ENCODE peak calls at places on chromosomes 4 and X, in four cellular contexts. I is HFFc6, Q is fibroblast of lung, K is mesothelial cell of epicardium. B is an unnamed sample.

GRCh38 chrX:20066968-20067708 is 49.6 kb downstream of the MAP7D2 start:
- DNase-seq in K (no peak), Q (peak), I (peak), B (peak)

GRCh38 chr4:137310593-137311490 is 221.5 kb downstream of the PCDH18 start:
- DNase-seq in I (peak), Q (peak), K (no peak), B (peak)

GRCh38 chr4:158461336-158461735 is 60.3 kb upstream of the RXFP1 start:
- DNase-seq in K (no peak), I (no peak), Q (peak), B (no peak)

GRCh38 chr4:132707955-132708354 is 441.1 kb upstream of the PCDH10 start:
- DNase-seq in K (no peak), Q (no peak), I (no peak), B (no peak)

GRCh38 chrX:113947548-113947947 is 636.3 kb upstream of the HTR2C start:
- DNase-seq in I (no peak), Q (no peak), K (no peak), B (no peak)

GRCh38 chr4:6892190-6892908 is 17.3 kb upstream of the TBC1D14 start:
- DNase-seq in K (no peak), I (peak), Q (peak), B (no peak)

GRCh38 chrX:48663241-48663640 is 20.4 kb upstream of the WAS start:
- DNase-seq in I (no peak), Q (no peak), K (no peak), B (no peak)

GRCh38 chr4:123672987-123673386 is 276.4 kb downstream of the SPRY1 start:
- DNase-seq in I (peak), Q (peak), K (no peak), B (no peak)

GRCh38 chrX:144586756-144587155 is 660.5 kb upstream of the SPANXN1 start:
- DNase-seq in K (no peak), Q (no peak), I (no peak), B (no peak)

GRCh38 chr4:169009281-169010124 is 552 bp downstream of the CBR4 start:
- DNase-seq in I (peak), K (peak), Q (peak), B (no peak)

GRCh38 chr4:159443975-159444374 is 341.1 kb downstream of the RAPGEF2 start:
- DNase-seq in I (no peak), Q (no peak), K (no peak), B (no peak)

GRCh38 chrX:132613801-132614200 is 125.0 kb upstream of the MBNL3 start:
- DNase-seq in K (no peak), I (no peak), Q (no peak), B (no peak)

GRCh38 chr4:22764183-22764582 is 71.4 kb downstream of the GBA3 start:
- DNase-seq in K (no peak), I (no peak), Q (no peak), B (no peak)

GRCh38 chr4:121233982-121234381 is 69.9 kb upstream of the TNIP3 start:
- DNase-seq in Q (no peak), K (no peak), I (no peak), B (no peak)

GRCh38 chr4:40594261-40595178 is 35.1 kb downstream of the RBM47 start:
- DNase-seq in I (peak), Q (peak), K (no peak), B (no peak)

GRCh38 chrX:115364625-115365024 is 75.1 kb downstream of the LUZP4 start:
- DNase-seq in I (no peak), Q (peak), K (no peak), B (no peak)

GRCh38 chrX:42028113-42028512 is 104.8 kb upstream of the CASK start:
- DNase-seq in Q (no peak), I (no peak), K (no peak), B (no peak)

GRCh38 chr4:163048447-163048846 is 118.2 kb downstream of the NAF1 start:
- DNase-seq in K (no peak), I (no peak), Q (peak), B (no peak)

GRCh38 chr4:72564184-72564583 is 4.8 kb downstream of the ADAMTS3 start:
- DNase-seq in K (no peak), I (peak), Q (peak), B (no peak)

GRCh38 chrX:103678199-103678993 is 8.1 kb downstream of the MORF4L2 start:
- DNase-seq in Q (peak), I (peak), K (no peak), B (no peak)

GRCh38 chrX:136198010-136198409 is 50.7 kb downstream of the FHL1 start:
- DNase-seq in I (no peak), Q (peak), K (no peak), B (no peak)

GRCh38 chrX:102599950-102600579 is 750 bp downstream of the ARMCX5 start:
- DNase-seq in Q (peak), K (no peak), I (peak), B (no peak)

GRCh38 chr4:122480023-122480422 is 23.5 kb upstream of the IL2 start:
- DNase-seq in K (no peak), Q (peak), I (no peak), B (no peak)

GRCh38 chr4:144338148-144338547 is 197.6 kb upstream of the GYPA start:
- DNase-seq in Q (no peak), I (no peak), K (no peak), B (no peak)

GRCh38 chr4:120870279-120870673 is 52.2 kb downstream of the PRDM5 start:
- DNase-seq in K (no peak), Q (no peak), I (no peak), B (no peak)

GRCh38 chr4:112807999-112808398 is 171.1 kb downstream of the LARP7 start:
- DNase-seq in I (no peak), Q (no peak), K (no peak), B (no peak)

GRCh38 chr4:71029504-71029903 is 36.1 kb downstream of the DCK start:
- DNase-seq in I (no peak), Q (no peak), K (no peak), B (no peak)

GRCh38 chr4:129131343-129131742 is 35.4 kb downstream of the C4orf33 start:
- DNase-seq in K (no peak), I (no peak), Q (no peak), B (no peak)

GRCh38 chrX:17682259-17682658 is 55.0 kb upstream of the SCML1 start:
- DNase-seq in K (no peak), I (no peak), Q (no peak), B (no peak)

GRCh38 chrX:17680732-17681413 is 56.4 kb upstream of the SCML1 start:
- DNase-seq in I (peak), K (no peak), Q (no peak), B (no peak)

GRCh38 chrX:17687648-17688047 is 49.6 kb upstream of the SCML1 start:
- DNase-seq in Q (no peak), K (no peak), I (no peak), B (no peak)

GRCh38 chrX:17689971-17690409 is 47.3 kb upstream of the SCML1 start:
- DNase-seq in Q (peak), K (peak), I (peak), B (peak)

GRCh38 chrX:17685026-17685425 is 52.3 kb upstream of the SCML1 start:
- DNase-seq in K (no peak), Q (no peak), I (no peak), B (no peak)
- TF ChIP-seq CTCF in K (no peak), Q (no peak), I (no peak), B (no peak)

GRCh38 chr4:75552452-75552851 is 3.4 kb upstream of the ODAPH start:
- DNase-seq in K (no peak), I (no peak), Q (no peak), B (no peak)

GRCh38 chr4:75557696-75558095 is 1.8 kb downstream of the ODAPH start:
- DNase-seq in K (no peak), Q (no peak), I (no peak), B (no peak)

GRCh38 chr4:75555294-75556164 is at the start of gene ODAPH:
- DNase-seq in K (no peak), I (peak), Q (peak), B (no peak)
- TF ChIP-seq CTCF in K (peak), I (peak), Q (no peak), B (no peak)

GRCh38 chrX:74230094-74230493 is 73.9 kb upstream of the ZCCHC13 start:
- DNase-seq in Q (no peak), I (no peak), K (no peak), B (no peak)

GRCh38 chrX:74238771-74239170 is 65.2 kb upstream of the ZCCHC13 start:
- DNase-seq in K (no peak), I (no peak), Q (no peak), B (no peak)

GRCh38 chrX:74231625-74232024 is 72.4 kb upstream of the ZCCHC13 start:
- DNase-seq in K (no peak), I (no peak), Q (peak), B (no peak)

GRCh38 chrX:74234829-74235228 is 69.2 kb upstream of the ZCCHC13 start:
- DNase-seq in K (no peak), I (no peak), Q (no peak), B (no peak)
- TF ChIP-seq CTCF in K (no peak), I (peak), Q (no peak), B (no peak)

GRCh38 chr4:147530153-147530552 is 49.3 kb downstream of the EDNRA start:
- DNase-seq in K (no peak), Q (no peak), I (no peak), B (no peak)

GRCh38 chr4:147525494-147526271 is 44.8 kb downstream of the EDNRA start:
- DNase-seq in I (no peak), K (no peak), Q (no peak), B (no peak)

GRCh38 chr4:147530723-147531122 is 49.8 kb downstream of the EDNRA start:
- DNase-seq in I (peak), Q (peak), K (no peak), B (no peak)

GRCh38 chr4:147528054-147528453 is 47.2 kb downstream of the EDNRA start:
- DNase-seq in K (no peak), I (no peak), Q (no peak), B (no peak)

DNA sequence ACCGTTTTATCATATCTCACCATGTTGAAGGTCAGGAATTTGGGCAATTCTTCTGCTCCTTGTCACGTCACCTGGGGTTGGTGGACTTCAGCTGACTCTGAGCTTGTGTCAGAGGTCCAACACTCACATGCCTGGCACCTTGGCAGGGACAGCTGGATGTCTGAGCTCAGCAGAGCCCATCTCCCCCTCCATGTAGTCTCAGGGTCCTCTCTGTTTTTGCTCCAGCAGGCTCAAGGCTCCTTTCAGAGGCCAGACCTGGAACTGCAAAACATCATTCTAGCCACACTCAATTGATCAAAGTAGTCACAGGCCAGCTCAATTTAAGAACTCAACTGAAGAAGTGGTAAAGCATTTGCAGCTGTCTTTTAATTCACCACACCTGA is 45.4 kb downstream of the EDNRA start:
- DNase-seq in I (no peak), K (no peak), Q (no peak), B (no peak)
- TF ChIP-seq CTCF in I (peak), K (no peak), Q (no peak), B (no peak)

GRCh38 chr4:101171747-101172146 is 175.6 kb downstream of the PPP3CA start:
- DNase-seq in Q (peak), I (peak), K (no peak), B (no peak)

GRCh38 chr4:101163936-101164335 is 183.4 kb downstream of the PPP3CA start:
- DNase-seq in Q (peak), K (no peak), I (no peak), B (no peak)

GRCh38 chr4:101174679-101175078 is 172.6 kb downstream of the PPP3CA start:
- DNase-seq in I (no peak), Q (no peak), K (no peak), B (no peak)

GRCh38 chr4:101169044-101170014 is 178.0 kb downstream of the PPP3CA start:
- DNase-seq in K (no peak), Q (peak), I (peak), B (peak)
- TF ChIP-seq CTCF in K (no peak), Q (peak), I (peak), B (peak)

GRCh38 chrX:74232859-74233258 is 71.1 kb upstream of the ZCCHC13 start:
- DNase-seq in I (peak), Q (peak), K (no peak), B (no peak)
- TF ChIP-seq CTCF in I (peak), Q (no peak), K (peak), B (no peak)

DNA sequence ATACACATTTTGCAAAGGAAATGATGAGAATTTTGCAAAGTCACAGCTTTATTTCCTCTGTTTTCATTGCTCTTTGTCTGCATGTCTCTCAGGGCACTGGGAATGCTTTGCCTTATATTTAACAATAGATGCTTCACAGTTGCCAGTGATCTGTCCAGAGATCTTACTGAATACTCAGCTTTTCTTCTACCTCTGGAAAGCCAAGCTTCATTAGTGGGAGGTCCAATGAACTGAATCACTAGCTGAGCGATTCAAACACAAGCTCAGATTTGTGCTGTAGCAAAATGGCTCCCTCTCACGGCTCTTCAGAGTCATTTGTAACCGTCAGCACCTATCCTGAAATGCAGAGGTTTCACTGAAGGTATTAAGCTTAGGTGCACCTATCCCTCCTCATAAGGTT is 138.9 kb downstream of the DCLK2 start:
- DNase-seq in I (peak), Q (peak), K (no peak), B (no peak)
- TF ChIP-seq CTCF in I (peak), Q (peak), K (no peak), B (peak)